ENCODE peak calls at places on chromosomes 12 and 14, in ten cellular contexts. L is cerebellum; M is CD4-positive, alpha-beta memory T cell; Y is T1000; K is ecto neural progenitor cell; Z is naive thymus-derived CD4-positive, alpha-beta T cell; I is fibroblast of mammary gland; V is M059J; X is fibroblast of pulmonary artery; R is AML-193. N is an unnamed sample.

GRCh38 chr14:29821665-29822429 is 105.8 kb downstream of the PRKD1 start:
- DNase-seq in L (no peak), M (no peak), Y (no peak), K (no peak), Z (no peak), I (peak), V (no peak), X (peak), R (no peak), N (no peak)

GRCh38 chr14:79578470-79578869 is 632.8 kb downstream of the DIO2 start:
- DNase-seq in L (no peak), M (no peak), Y (no peak), K (no peak), Z (no peak), I (no peak), V (peak), X (no peak), R (no peak), N (no peak)

GRCh38 chr12:53862831-53863230 is 75.8 kb upstream of the HOXC13 start:
- DNase-seq in L (no peak), M (no peak), Y (no peak), K (no peak), Z (no peak), I (peak), V (peak), X (peak), R (no peak), N (no peak)

GRCh38 chr12:31021809-31022492 is 51.7 kb upstream of the DDX11 start:
- DNase-seq in L (no peak), M (no peak), Y (no peak), K (no peak), Z (no peak), I (peak), V (no peak), X (no peak), R (no peak), N (peak)

GRCh38 chr14:69636051-69636639 is 24.7 kb downstream of the SUSD6 start:
- DNase-seq in L (peak), M (no peak), Y (no peak), K (no peak), Z (no peak), I (no peak), V (no peak), X (no peak), R (no peak), N (peak)

GRCh38 chr14:103492156-103492555 is 30.5 kb downstream of the CKB start:
- DNase-seq in L (no peak), M (no peak), Y (no peak), K (no peak), Z (no peak), I (no peak), V (no peak), X (no peak), R (no peak), N (no peak)

GRCh38 chr14:96253140-96253539 is 2.9 kb upstream of the BDKRB1 start:
- DNase-seq in L (no peak), M (no peak), Y (no peak), K (no peak), Z (no peak), I (peak), V (peak), X (peak), R (no peak), N (peak)

GRCh38 chr12:26062566-26062965 is 62.3 kb downstream of the BHLHE41 start:
- DNase-seq in L (no peak), M (no peak), Y (no peak), K (no peak), Z (no peak), I (peak), V (peak), X (peak), R (no peak), N (no peak)

GRCh38 chr14:95477411-95478089 is 38.9 kb downstream of the SYNE3 start:
- DNase-seq in L (no peak), M (no peak), Y (no peak), K (no peak), Z (no peak), I (no peak), V (no peak), X (no peak), R (no peak), N (no peak)

GRCh38 chr14:101187017-101187815 is 283.7 kb upstream of the RTL1 start:
- DNase-seq in L (no peak), M (no peak), Y (no peak), K (no peak), Z (no peak), I (no peak), V (no peak), X (no peak), R (no peak), N (no peak)

GRCh38 chr12:105935981-105936380 is 202.8 kb downstream of the NUAK1 start:
- DNase-seq in L (peak), M (no peak), Y (no peak), K (peak), Z (no peak), I (no peak), V (peak), X (peak), R (no peak), N (peak)

GRCh38 chr14:104086661-104087461 is 1.4 kb downstream of the ASPG start:
- DNase-seq in L (no peak), M (no peak), Y (no peak), K (peak), Z (no peak), I (no peak), V (no peak), X (no peak), R (no peak), N (no peak)

GRCh38 chr14:52314521-52315354 is 626 bp downstream of the PTGER2 start:
- DNase-seq in L (no peak), M (peak), Y (no peak), K (peak), Z (peak), I (no peak), V (peak), X (no peak), R (peak), N (peak)

GRCh38 chr14:20195911-20196310 is 5.2 kb downstream of the OR11G2 start:
- DNase-seq in L (no peak), M (no peak), Y (no peak), K (no peak), Z (no peak), I (no peak), V (no peak), X (no peak), R (no peak), N (peak)

GRCh38 chr14:61326847-61327246 is 5.5 kb downstream of the PRKCH start:
- DNase-seq in L (no peak), M (peak), Y (no peak), K (no peak), Z (no peak), I (peak), V (peak), X (peak), R (no peak), N (no peak)

GRCh38 chr12:104974626-104975290 is 11.4 kb upstream of the NOPCHAP1 start:
- DNase-seq in L (no peak), M (no peak), Y (peak), K (no peak), Z (no peak), I (peak), V (peak), X (no peak), R (no peak), N (no peak)

GRCh38 chr14:71169028-71169427 is 261.8 kb downstream of the PCNX1 start:
- DNase-seq in L (no peak), M (no peak), Y (no peak), K (no peak), Z (peak), I (peak), V (peak), X (no peak), R (peak), N (no peak)

GRCh38 chr14:24310387-24310665 is 386 bp downstream of the LTB4R2 start:
- DNase-seq in L (no peak), M (no peak), Y (no peak), K (no peak), Z (no peak), I (no peak), V (no peak), X (no peak), R (no peak), N (no peak)

GRCh38 chr12:74111688-74112360 is 425.8 kb upstream of the ATXN7L3B start:
- DNase-seq in L (no peak), M (no peak), Y (no peak), K (peak), Z (no peak), I (peak), V (peak), X (peak), R (peak), N (peak)

GRCh38 chr12:82414926-82415325 is 56.6 kb downstream of the METTL25 start:
- DNase-seq in L (no peak), M (no peak), Y (no peak), K (no peak), Z (no peak), I (no peak), V (peak), X (peak), R (no peak), N (peak)

GRCh38 chr12:49827351-49828099 is 688 bp downstream of the NCKAP5L start:
- DNase-seq in L (peak), M (peak), Y (no peak), K (peak), Z (peak), I (peak), V (peak), X (peak), R (peak), N (peak)

GRCh38 chr14:74064883-74065282 is 19.4 kb downstream of the ALDH6A1 start:
- DNase-seq in L (no peak), M (no peak), Y (no peak), K (no peak), Z (no peak), I (peak), V (peak), X (peak), R (no peak), N (no peak)

GRCh38 chr14:78863143-78863542 is 693.0 kb downstream of the NRXN3 start:
- DNase-seq in L (no peak), M (no peak), Y (no peak), K (peak), Z (no peak), I (peak), V (peak), X (peak), R (peak), N (peak)

GRCh38 chr12:115646210-115646609 is 631.3 kb downstream of the MED13L start:
- DNase-seq in L (no peak), M (no peak), Y (no peak), K (no peak), Z (no peak), I (no peak), V (no peak), X (no peak), R (no peak), N (no peak)

GRCh38 chr12:133057446-133057845 is 20.1 kb downstream of the ZNF84 start:
- DNase-seq in L (no peak), M (no peak), Y (no peak), K (no peak), Z (no peak), I (peak), V (no peak), X (peak), R (no peak), N (peak)

GRCh38 chr12:49969027-49969426 is 3.7 kb upstream of the AQP6 start:
- DNase-seq in L (no peak), M (no peak), Y (no peak), K (no peak), Z (no peak), I (no peak), V (no peak), X (no peak), R (no peak), N (no peak)